ENCODE peak calls at places on chromosome 19, in six cellular contexts. L is GM23248, Z is HCT116, H is fibroblast of lung, X is neural progenitor cell, S is GM23338. A is an unnamed sample.

GRCh38 chr19:33620611-33621010 is 1.1 kb upstream of the CHST8 start:
- DNase-seq in L (no peak), Z (no peak), H (no peak), X (no peak), S (no peak), A (no peak)

GRCh38 chr19:50178320-50178719 is 15.2 kb upstream of the IZUMO2 start:
- DNase-seq in L (no peak), Z (no peak), H (no peak), X (no peak), S (no peak), A (no peak)

GRCh38 chr19:43562211-43562697 is 13.1 kb downstream of the XRCC1 start:
- DNase-seq in L (no peak), Z (no peak), H (no peak), X (no peak), S (no peak), A (no peak)

GRCh38 chr19:54024660-54025059 is 33.2 kb downstream of the CACNG6 start:
- DNase-seq in L (no peak), Z (no peak), H (no peak), X (no peak), S (no peak), A (no peak)

GRCh38 chr19:16403151-16403977 is 68.4 kb downstream of the EPS15L1 start:
- DNase-seq in L (no peak), Z (no peak), H (no peak), X (no peak), S (no peak), A (no peak)

GRCh38 chr19:43540381-43540780 is 7.4 kb downstream of the ZNF575 start:
- DNase-seq in L (no peak), Z (no peak), H (no peak), X (no peak), S (no peak), A (no peak)

GRCh38 chr19:54473071-54473941 is at the start of gene CDC42EP5:
- DNase-seq in L (peak; percentile 88), Z (no peak), H (peak; percentile 81), X (peak; percentile 32), S (peak; percentile 46), A (no peak)

GRCh38 chr19:47673426-47673825 is 39.8 kb upstream of the EHD2 start:
- DNase-seq in L (no peak), Z (no peak), H (no peak), X (no peak), S (no peak), A (no peak)

GRCh38 chr19:39843919-39844793 is 2.0 kb downstream of the FBL start:
- DNase-seq in L (peak; percentile 70), Z (no peak), H (peak; percentile 32), X (peak; percentile 60), S (peak; percentile 68), A (peak; percentile 72)

GRCh38 chr19:14943601-14944000 is 2.3 kb downstream of the OR7C2 start:
- DNase-seq in L (peak; percentile 51), Z (no peak), H (no peak), X (no peak), S (no peak), A (no peak)

GRCh38 chr19:54916822-54917221 is 10.9 kb downstream of the NCR1 start:
- DNase-seq in L (no peak), Z (no peak), H (no peak), X (no peak), S (no peak), A (no peak)

GRCh38 chr19:21568816-21569496 is 63.6 kb downstream of the ZNF429 start:
- DNase-seq in L (peak; percentile 98), Z (no peak), H (peak; percentile 92), X (no peak), S (peak; percentile 43), A (peak; percentile 33)

GRCh38 chr19:6063576-6063961 is 46.7 kb downstream of the RFX2 start:
- DNase-seq in L (no peak), Z (no peak), H (no peak), X (no peak), S (no peak), A (no peak)

GRCh38 chr19:42066075-42066754 is 3.8 kb downstream of the GRIK5 start:
- DNase-seq in L (peak; percentile 32), Z (no peak), H (peak; percentile 26), X (peak; percentile 70), S (peak; percentile 84), A (no peak)

GRCh38 chr19:15869109-15869555 is 28.7 kb downstream of the CYP4F2 start:
- DNase-seq in L (peak; percentile 52), Z (peak; percentile 71), H (peak; percentile 1), X (no peak), S (peak; percentile 46), A (no peak)

GRCh38 chr19:40907968-40908735 is 26.1 kb upstream of the CYP2A7 start:
- DNase-seq in L (peak; percentile 11), Z (no peak), H (no peak), X (peak; percentile 24), S (peak; percentile 78), A (no peak)

GRCh38 chr19:55504981-55505380 is 16.7 kb downstream of the SSC5D start:
- DNase-seq in L (no peak), Z (no peak), H (no peak), X (no peak), S (no peak), A (no peak)

GRCh38 chr19:42658148-42658547 is 63.4 kb upstream of the CEACAM8 start:
- DNase-seq in L (peak; percentile 27), Z (no peak), H (peak; percentile 3), X (no peak), S (no peak), A (no peak)

DNA sequence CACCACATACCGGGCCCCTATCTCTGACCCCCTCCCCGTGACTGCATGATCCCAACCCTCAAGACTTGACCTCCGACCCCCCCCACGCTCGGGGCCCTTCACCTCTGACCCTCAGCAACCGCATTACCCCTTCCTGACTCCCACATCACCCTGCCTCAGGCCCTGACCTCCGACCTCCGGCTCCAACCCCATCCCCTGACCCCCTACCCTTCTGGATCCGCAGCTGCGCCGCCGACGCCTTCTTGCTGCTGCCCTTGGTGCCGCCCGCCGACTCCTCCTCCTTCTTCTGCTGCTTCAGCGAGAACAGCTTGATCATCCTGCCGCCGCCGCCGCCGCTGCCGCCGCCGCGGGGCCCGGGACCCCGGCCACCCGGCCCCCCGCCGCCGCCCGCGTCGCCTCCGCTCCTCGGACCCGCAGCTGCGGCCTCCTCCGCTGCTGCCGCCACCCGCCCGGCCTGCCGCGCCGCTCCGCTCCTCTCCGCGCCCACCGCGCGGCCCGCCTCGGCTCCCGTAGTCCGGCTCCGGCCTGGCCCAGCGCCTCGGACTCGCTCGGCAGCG is at the start of gene UBE2M:
- DNase-seq in L (peak; percentile 77), Z (no peak), H (peak; percentile 51), X (no peak), S (peak; percentile 63), A (peak; percentile 27)
- H2AFZ ChIP-seq in L (peak within 1 kb of the TSS; percentile 74), Z (no peak within 1 kb of the TSS), H (peak within 1 kb of the TSS; percentile 83), X (peak within 1 kb of the TSS; percentile 86), S (no peak within 1 kb of the TSS), A (peak within 1 kb of the TSS; percentile 56)

GRCh38 chr19:17796838-17797168 is 1.9 kb downstream of the B3GNT3 start:
- DNase-seq in L (no peak), Z (no peak), H (no peak), X (peak; percentile 0), S (no peak), A (no peak)

GRCh38 chr19:17795495-17795856 is 538 bp downstream of the B3GNT3 start:
- DNase-seq in L (no peak), Z (no peak), H (no peak), X (no peak), S (no peak), A (no peak)

GRCh38 chr19:17794412-17794730 is 567 bp upstream of the B3GNT3 start:
- DNase-seq in L (no peak), Z (no peak), H (no peak), X (peak; percentile 7), S (peak; percentile 70), A (no peak)

GRCh38 chr19:17796013-17796837 is 1.3 kb downstream of the B3GNT3 start:
- DNase-seq in L (no peak), Z (peak; percentile 33), H (no peak), X (peak; percentile 1), S (no peak), A (no peak)

DNA sequence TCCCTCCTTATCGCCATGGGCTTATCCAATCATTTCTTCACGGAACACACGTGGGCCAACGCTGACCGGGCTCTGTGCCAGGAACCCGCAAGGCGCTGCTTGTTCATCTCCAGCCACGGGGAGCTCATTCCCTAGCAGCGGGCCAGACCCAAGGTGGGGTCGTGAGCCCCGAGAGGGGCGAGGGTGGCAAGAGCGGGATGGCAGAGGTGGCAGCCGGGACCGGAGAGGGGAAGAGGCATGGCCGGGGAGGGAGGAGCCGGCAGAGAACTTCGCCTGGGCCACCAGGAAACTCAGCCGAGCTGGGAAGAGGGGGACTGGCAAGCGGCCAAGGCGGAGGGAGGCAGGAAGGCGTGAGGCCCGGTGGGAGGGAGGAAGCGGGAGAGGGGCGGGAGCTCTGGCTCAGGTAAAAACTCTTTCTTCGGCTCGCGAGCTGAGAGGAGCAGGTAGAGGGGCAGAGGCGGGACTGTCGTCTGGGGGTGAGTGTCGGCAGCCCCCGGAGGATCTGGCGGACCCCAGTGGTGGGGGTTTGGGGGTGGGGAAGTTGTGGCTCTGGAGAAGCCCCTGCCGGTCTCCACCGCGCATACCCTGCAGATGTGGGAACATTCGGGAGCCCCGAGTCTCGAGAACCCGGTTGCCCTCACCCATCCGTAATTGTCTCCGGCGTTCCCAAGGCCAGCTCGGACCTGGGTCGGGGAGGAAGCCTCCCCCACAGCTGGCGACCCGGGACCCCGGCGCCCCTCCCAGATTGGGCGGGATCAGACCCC is at the start of gene B3GNT3:
- DNase-seq in L (peak; percentile 37), Z (peak; percentile 83), H (no peak), X (peak; percentile 44), S (peak; percentile 89), A (no peak)
- TF ChIP-seq EZH2 in L (peak; percentile 80), Z (no peak), H (peak; percentile 23), X (peak; percentile 75), S (peak; percentile 15), A (no peak)

GRCh38 chr19:29881386-29881785 is 60.7 kb upstream of the URI1 start:
- DNase-seq in L (peak; percentile 60), Z (no peak), H (peak; percentile 20), X (no peak), S (no peak), A (no peak)

GRCh38 chr19:29884466-29884865 is 57.6 kb upstream of the URI1 start:
- DNase-seq in L (no peak), Z (no peak), H (no peak), X (no peak), S (no peak), A (no peak)

GRCh38 chr19:29884044-29884443 is 58.0 kb upstream of the URI1 start:
- DNase-seq in L (no peak), Z (no peak), H (no peak), X (no peak), S (no peak), A (no peak)

GRCh38 chr19:29880498-29881081 is 61.4 kb upstream of the URI1 start:
- DNase-seq in L (no peak), Z (no peak), H (no peak), X (no peak), S (no peak), A (no peak)

DNA sequence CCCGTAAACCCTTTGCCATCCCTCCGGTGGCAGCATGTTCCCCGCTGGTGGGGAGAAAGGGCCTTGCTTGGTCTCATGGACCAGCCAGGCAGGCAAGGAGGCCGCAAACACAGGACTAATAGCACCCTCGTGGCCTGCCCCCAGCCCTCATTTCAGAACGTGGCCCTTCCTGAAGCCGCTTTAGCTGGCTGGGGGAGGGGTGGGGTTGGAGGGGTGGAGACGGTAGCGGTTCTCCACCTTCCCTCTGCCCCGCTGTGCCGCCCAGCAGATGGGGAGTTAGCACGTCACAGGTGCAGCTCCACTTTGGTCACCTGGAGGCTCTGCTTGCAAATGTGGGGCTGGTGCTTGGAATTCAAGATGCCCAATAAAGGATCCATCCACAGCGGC is 59.3 kb upstream of the URI1 start:
- DNase-seq in L (no peak), Z (no peak), H (no peak), X (no peak), S (peak; percentile 43), A (no peak)
- H2AFZ ChIP-seq in L (no peak overlapping the region), Z (no peak overlapping the region), H (no peak overlapping the region), X (peak overlapping the region; percentile 63), S (peak overlapping the region; percentile 76), A (no peak overlapping the region)

GRCh38 chr19:45973564-45974338 is at the start of gene NOVA2:
- DNase-seq in L (peak; percentile 62), Z (peak; percentile 69), H (peak; percentile 81), X (peak; percentile 96), S (peak; percentile 96), A (no peak)
- TF ChIP-seq EZH2 in L (no peak), Z (no peak), H (no peak), X (no peak), S (no peak), A (no peak)